ENCODE peak calls at places on chromosome 12, in nine cellular contexts. P is SK-N-SH; O is tibial artery; U is CD8-positive, alpha-beta T cell; S is spleen; L is heart left ventricle; K is fibroblast of lung; Q is ascending aorta; F is breast epithelium. R is an unnamed sample.
A peak's percentile ranks its signal among the peaks of the same experiment; 100 is the strongest.

GRCh38 chr12:122022393-122023338 is 982 bp downstream of the BCL7A start:
- DNase-seq in K (no peak), L (peak; percentile 37), U (no peak), F (no peak), S (peak; percentile 82), Q (no peak), O (no peak), P (peak; percentile 82), R (no peak)

GRCh38 chr12:98416845-98417244 is 98.5 kb upstream of the TMPO start:
- DNase-seq in P (peak; percentile 55), Q (no peak), O (no peak), U (no peak), F (no peak), S (no peak), L (no peak), K (peak; percentile 44), R (no peak)

GRCh38 chr12:42180990-42181611 is 36.4 kb upstream of the GXYLT1 start:
- DNase-seq in F (no peak), Q (no peak), L (no peak), P (no peak), O (no peak), U (no peak), K (peak; percentile 25), S (no peak), R (no peak)

GRCh38 chr12:40254455-40255085 is 29.8 kb downstream of the LRRK2 start:
- DNase-seq in K (no peak), U (no peak), S (no peak), P (no peak), L (no peak), O (no peak), F (no peak), Q (no peak), R (no peak)

GRCh38 chr12:83656004-83656403 is 969.3 kb downstream of the TMTC2 start:
- DNase-seq in L (no peak), O (no peak), F (no peak), U (no peak), P (no peak), Q (no peak), K (no peak), S (no peak), R (no peak)

GRCh38 chr12:58566599-58566998 is 353.7 kb downstream of the LRIG3 start:
- DNase-seq in U (no peak), P (no peak), Q (no peak), L (no peak), S (no peak), F (no peak), O (no peak), K (peak; percentile 85), R (no peak)

GRCh38 chr12:72295744-72296143 is 23.6 kb downstream of the TRHDE start:
- DNase-seq in L (no peak), F (no peak), U (no peak), P (no peak), Q (no peak), O (no peak), K (peak; percentile 52), S (no peak), R (no peak)

GRCh38 chr12:105769486-105769885 is 369.3 kb downstream of the NUAK1 start:
- DNase-seq in U (no peak), O (no peak), L (no peak), P (no peak), Q (no peak), S (no peak), F (no peak), K (peak; percentile 3), R (no peak)

GRCh38 chr12:129964300-129964699 is 60.5 kb upstream of the TMEM132D start:
- DNase-seq in S (no peak), P (no peak), Q (no peak), F (no peak), L (no peak), O (no peak), K (no peak), U (no peak), R (no peak)

GRCh38 chr12:65891987-65892481 is 67.8 kb downstream of the HMGA2 start:
- DNase-seq in S (no peak), U (no peak), P (no peak), Q (peak; percentile 55), O (peak; percentile 89), F (peak; percentile 75), K (peak; percentile 99), L (peak; percentile 82), R (peak; percentile 70)

GRCh38 chr12:62123721-62124203 is 136.4 kb upstream of the USP15 start:
- DNase-seq in U (peak; percentile 30), K (peak; percentile 63), L (no peak), F (no peak), O (peak; percentile 28), P (peak; percentile 11), Q (no peak), S (no peak), R (no peak)

GRCh38 chr12:3454780-3455179 is 36.2 kb upstream of the PRMT8 start:
- DNase-seq in Q (no peak), K (no peak), U (no peak), L (no peak), O (no peak), P (no peak), F (no peak), S (no peak), R (no peak)

GRCh38 chr12:121532503-121533390 is 48.1 kb downstream of the KDM2B start:
- DNase-seq in L (no peak), Q (no peak), U (no peak), P (no peak), O (no peak), K (peak; percentile 67), S (no peak), F (no peak), R (no peak)

GRCh38 chr12:76883826-76884225 is 5.0 kb upstream of the CSRP2 start:
- DNase-seq in S (no peak), K (peak; percentile 90), U (no peak), P (no peak), F (no peak), L (peak; percentile 81), Q (no peak), O (no peak), R (no peak)

GRCh38 chr12:112314981-112315380 is 67.2 kb downstream of the HECTD4 start:
- DNase-seq in Q (no peak), F (no peak), L (no peak), K (no peak), P (no peak), S (no peak), O (no peak), U (no peak), R (no peak)

GRCh38 chr12:106681210-106681609 is 93.3 kb upstream of the RIC8B start:
- DNase-seq in U (no peak), K (no peak), F (no peak), L (no peak), P (no peak), Q (no peak), S (no peak), O (no peak), R (no peak)

GRCh38 chr12:22855456-22855855 is 230.5 kb downstream of the ETNK1 start:
- DNase-seq in P (no peak), L (no peak), F (no peak), U (no peak), Q (no peak), K (no peak), S (no peak), O (no peak), R (no peak)

GRCh38 chr12:108865169-108865568 is 7.8 kb upstream of the SSH1 start:
- DNase-seq in U (no peak), P (no peak), Q (no peak), L (no peak), K (no peak), F (no peak), O (no peak), S (peak; percentile 37), R (no peak)

GRCh38 chr12:63382930-63383329 is 231.9 kb upstream of the AVPR1A start:
- DNase-seq in K (no peak), F (no peak), Q (no peak), L (no peak), O (no peak), S (no peak), P (no peak), U (no peak), R (no peak)

GRCh38 chr12:8078916-8079315 is 3.2 kb upstream of the NECAP1 start:
- DNase-seq in S (no peak), U (no peak), L (no peak), O (no peak), F (no peak), P (no peak), K (no peak), Q (no peak), R (no peak)

GRCh38 chr12:88111074-88111652 is 30.7 kb downstream of the CEP290 start:
- DNase-seq in F (no peak), S (no peak), P (peak; percentile 25), L (no peak), K (peak; percentile 71), U (no peak), O (no peak), Q (no peak), R (no peak)
- TF ChIP-seq CTCF in F (peak; percentile 36), S (peak; percentile 48), P (peak; percentile 68), L (peak; percentile 38), K (no peak), U (peak; percentile 46), O (peak; percentile 26), Q (no peak), R (peak; percentile 57)

GRCh38 chr12:54259194-54260011 is 20.5 kb downstream of the CBX5 start:
- DNase-seq in Q (peak; percentile 38), F (peak; percentile 67), P (peak; percentile 90), L (peak; percentile 85), U (peak; percentile 35), O (peak; percentile 80), K (peak; percentile 88), S (peak; percentile 85), R (peak; percentile 85)
- H3K4me3 ChIP-seq in Q (peak overlapping the region; percentile 58), F (peak overlapping the region; percentile 60), P (peak overlapping the region; percentile 52), L (peak overlapping the region; percentile 34), U (peak overlapping the region; percentile 47), O (peak overlapping the region; percentile 44), K (peak overlapping the region; percentile 62), S (peak overlapping the region; percentile 29), R (peak overlapping the region; percentile 56)

DNA sequence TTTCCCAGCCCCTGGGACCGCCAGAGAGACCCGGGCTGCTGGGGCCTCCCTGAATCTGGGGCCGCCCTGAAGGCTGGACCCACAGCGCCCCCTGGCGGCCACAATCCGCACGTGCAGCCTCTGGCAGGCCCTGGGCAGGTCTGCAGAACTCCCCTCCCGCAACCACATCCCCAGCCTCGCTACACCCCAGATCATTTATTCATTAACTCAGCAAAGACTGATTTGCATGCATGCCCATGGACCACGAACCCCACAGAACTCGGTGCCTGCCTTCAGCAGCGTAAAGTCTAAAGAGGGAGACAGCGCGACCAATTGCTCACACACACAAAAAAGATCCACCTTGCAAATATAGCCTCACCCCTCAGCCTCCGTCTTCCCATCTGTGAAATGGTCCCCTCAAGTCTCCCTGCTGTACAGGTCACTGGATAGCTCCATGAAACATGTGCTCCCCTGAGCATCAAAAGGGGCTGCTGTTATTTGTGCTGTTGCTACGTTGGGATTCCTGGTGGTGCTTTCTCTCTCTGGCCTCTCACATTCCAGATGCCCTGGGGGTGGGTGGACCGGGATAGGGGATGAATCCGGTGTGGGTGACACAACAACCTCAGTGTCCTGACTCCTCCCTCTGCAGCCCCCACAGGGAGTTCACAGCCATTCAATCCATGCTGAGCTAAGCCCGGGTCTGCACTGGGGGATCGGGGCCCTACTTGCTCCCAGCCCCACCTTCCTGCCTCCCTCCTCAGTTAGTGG is 96.4 kb downstream of the SCARB1 start:
- DNase-seq in U (peak; percentile 84), Q (no peak), K (peak; percentile 58), L (peak; percentile 81), F (no peak), O (peak; percentile 66), S (peak; percentile 95), P (peak; percentile 95), R (peak; percentile 80)
- H3K27ac ChIP-seq in U (no peak overlapping the region), Q (peak overlapping the region; percentile 79), K (no peak overlapping the region), L (peak overlapping the region; percentile 67), F (no peak overlapping the region), O (peak overlapping the region; percentile 68), S (no peak overlapping the region), P (no peak overlapping the region), R (peak overlapping the region; percentile 79)

GRCh38 chr12:64694130-64695078 is 64.8 kb downstream of the GNS start:
- DNase-seq in U (no peak), P (no peak), O (no peak), Q (no peak), K (no peak), F (no peak), L (no peak), S (no peak), R (no peak)
- TF ChIP-seq CTCF in U (no peak), P (no peak), O (no peak), Q (no peak), K (no peak), F (no peak), L (no peak), S (no peak), R (no peak)

R was measured in dorsolateral prefrontal cortex.